ENCODE peak calls at places on chromosomes 13 and 19, in seven cellular contexts. One of them, this sample, is unnamed.

GRCh38 chr13:36248700-36249099 is 34.3 kb upstream of the SOHLH2 start:
- DNase-seq in esophagus squamous epithelium: no peak
- DNase-seq in activated gamma-delta T cell treated with Interleukin-2 at 50 U/mL for 16 hours: no peak
- DNase-seq in mesendoderm: no peak
- DNase-seq in substantia nigra: no peak
- DNase-seq in SW480: no peak
- DNase-seq in stimulated activated CD4-positive, alpha-beta T cell treated with anti-CD3 and anti-CD28 coated beads, Interleukin-1b, Interleukin-23, amount 100 ng/mL, for 24 hours: no peak
- DNase-seq in this sample: no peak

GRCh38 chr13:81726037-81726726 is 1385.3 kb upstream of the SPRY2 start:
- DNase-seq in esophagus squamous epithelium: no peak
- DNase-seq in activated gamma-delta T cell treated with Interleukin-2 at 50 U/mL for 16 hours: no peak
- DNase-seq in mesendoderm: no peak
- DNase-seq in substantia nigra: no peak
- DNase-seq in SW480: no peak
- DNase-seq in stimulated activated CD4-positive, alpha-beta T cell treated with anti-CD3 and anti-CD28 coated beads, Interleukin-1b, Interleukin-23, amount 100 ng/mL, for 24 hours: no peak
- DNase-seq in this sample: no peak

GRCh38 chr13:74251778-74252519 is 117.7 kb upstream of the KLF12 start:
- DNase-seq in esophagus squamous epithelium: no peak
- DNase-seq in activated gamma-delta T cell treated with Interleukin-2 at 50 U/mL for 16 hours: peak
- DNase-seq in mesendoderm: no peak
- DNase-seq in substantia nigra: no peak
- DNase-seq in SW480: no peak
- DNase-seq in stimulated activated CD4-positive, alpha-beta T cell treated with anti-CD3 and anti-CD28 coated beads, Interleukin-1b, Interleukin-23, amount 100 ng/mL, for 24 hours: no peak
- DNase-seq in this sample: no peak

GRCh38 chr13:113635048-113635420 is 23.0 kb downstream of the ATP4B start:
- DNase-seq in esophagus squamous epithelium: no peak
- DNase-seq in activated gamma-delta T cell treated with Interleukin-2 at 50 U/mL for 16 hours: no peak
- DNase-seq in mesendoderm: no peak
- DNase-seq in substantia nigra: no peak
- DNase-seq in SW480: no peak
- DNase-seq in stimulated activated CD4-positive, alpha-beta T cell treated with anti-CD3 and anti-CD28 coated beads, Interleukin-1b, Interleukin-23, amount 100 ng/mL, for 24 hours: no peak
- DNase-seq in this sample: peak

GRCh38 chr13:48251616-48252081 is 18.6 kb downstream of the ITM2B start:
- DNase-seq in esophagus squamous epithelium: no peak
- DNase-seq in activated gamma-delta T cell treated with Interleukin-2 at 50 U/mL for 16 hours: no peak
- DNase-seq in mesendoderm: no peak
- DNase-seq in substantia nigra: no peak
- DNase-seq in SW480: no peak
- DNase-seq in stimulated activated CD4-positive, alpha-beta T cell treated with anti-CD3 and anti-CD28 coated beads, Interleukin-1b, Interleukin-23, amount 100 ng/mL, for 24 hours: no peak
- DNase-seq in this sample: no peak

GRCh38 chr13:33249066-33249465 is 36.5 kb downstream of the STARD13 start:
- DNase-seq in esophagus squamous epithelium: no peak
- DNase-seq in activated gamma-delta T cell treated with Interleukin-2 at 50 U/mL for 16 hours: no peak
- DNase-seq in mesendoderm: no peak
- DNase-seq in substantia nigra: no peak
- DNase-seq in SW480: no peak
- DNase-seq in stimulated activated CD4-positive, alpha-beta T cell treated with anti-CD3 and anti-CD28 coated beads, Interleukin-1b, Interleukin-23, amount 100 ng/mL, for 24 hours: no peak
- DNase-seq in this sample: no peak

GRCh38 chr13:46728777-46729176 is 68.2 kb downstream of the ESD start:
- DNase-seq in esophagus squamous epithelium: no peak
- DNase-seq in activated gamma-delta T cell treated with Interleukin-2 at 50 U/mL for 16 hours: no peak
- DNase-seq in mesendoderm: peak
- DNase-seq in substantia nigra: no peak
- DNase-seq in SW480: peak
- DNase-seq in stimulated activated CD4-positive, alpha-beta T cell treated with anti-CD3 and anti-CD28 coated beads, Interleukin-1b, Interleukin-23, amount 100 ng/mL, for 24 hours: no peak
- DNase-seq in this sample: no peak

GRCh38 chr13:106496072-106496997 is 39.1 kb downstream of the EFNB2 start:
- DNase-seq in esophagus squamous epithelium: no peak
- DNase-seq in activated gamma-delta T cell treated with Interleukin-2 at 50 U/mL for 16 hours: no peak
- DNase-seq in mesendoderm: no peak
- DNase-seq in substantia nigra: no peak
- DNase-seq in SW480: no peak
- DNase-seq in stimulated activated CD4-positive, alpha-beta T cell treated with anti-CD3 and anti-CD28 coated beads, Interleukin-1b, Interleukin-23, amount 100 ng/mL, for 24 hours: no peak
- DNase-seq in this sample: no peak

GRCh38 chr13:29111446-29111845 is 291.3 kb downstream of the MTUS2 start:
- DNase-seq in esophagus squamous epithelium: no peak
- DNase-seq in activated gamma-delta T cell treated with Interleukin-2 at 50 U/mL for 16 hours: no peak
- DNase-seq in mesendoderm: no peak
- DNase-seq in substantia nigra: no peak
- DNase-seq in SW480: no peak
- DNase-seq in stimulated activated CD4-positive, alpha-beta T cell treated with anti-CD3 and anti-CD28 coated beads, Interleukin-1b, Interleukin-23, amount 100 ng/mL, for 24 hours: no peak
- DNase-seq in this sample: no peak

GRCh38 chr19:28213476-28214082 is 999.4 kb downstream of the UQCRFS1 start:
- DNase-seq in esophagus squamous epithelium: no peak
- DNase-seq in activated gamma-delta T cell treated with Interleukin-2 at 50 U/mL for 16 hours: no peak
- DNase-seq in mesendoderm: peak
- DNase-seq in substantia nigra: no peak
- DNase-seq in SW480: peak
- DNase-seq in stimulated activated CD4-positive, alpha-beta T cell treated with anti-CD3 and anti-CD28 coated beads, Interleukin-1b, Interleukin-23, amount 100 ng/mL, for 24 hours: no peak
- DNase-seq in this sample: no peak

GRCh38 chr13:23668557-23668956 is 98.3 kb downstream of the TNFRSF19 start:
- DNase-seq in esophagus squamous epithelium: no peak
- DNase-seq in activated gamma-delta T cell treated with Interleukin-2 at 50 U/mL for 16 hours: no peak
- DNase-seq in mesendoderm: no peak
- DNase-seq in substantia nigra: no peak
- DNase-seq in SW480: no peak
- DNase-seq in stimulated activated CD4-positive, alpha-beta T cell treated with anti-CD3 and anti-CD28 coated beads, Interleukin-1b, Interleukin-23, amount 100 ng/mL, for 24 hours: no peak
- DNase-seq in this sample: peak

GRCh38 chr13:39909634-39910033 is 254.2 kb downstream of the COG6 start:
- DNase-seq in esophagus squamous epithelium: no peak
- DNase-seq in activated gamma-delta T cell treated with Interleukin-2 at 50 U/mL for 16 hours: no peak
- DNase-seq in mesendoderm: no peak
- DNase-seq in substantia nigra: no peak
- DNase-seq in SW480: no peak
- DNase-seq in stimulated activated CD4-positive, alpha-beta T cell treated with anti-CD3 and anti-CD28 coated beads, Interleukin-1b, Interleukin-23, amount 100 ng/mL, for 24 hours: no peak
- DNase-seq in this sample: no peak